ENCODE peak calls at places on chromosomes 2 and 18, in five cellular contexts. Q is H1, E is NT2/D1, K is HepG2, O is HEK293T. J is an unnamed sample.

GRCh38 chr2:224968051-224968450 is 74.2 kb downstream of the DOCK10 start:
- DNase-seq in Q (no peak), E (no peak), K (no peak), O (no peak), J (no peak)

GRCh38 chr18:5107990-5108389 is 89.1 kb downstream of the AKAIN1 start:
- DNase-seq in Q (no peak), E (no peak), K (no peak), O (no peak), J (no peak)

GRCh38 chr18:76364282-76365259 is 130.5 kb downstream of the ZNF516 start:
- DNase-seq in Q (no peak), E (no peak), K (no peak), O (no peak), J (peak)

GRCh38 chr2:240121190-240121589 is 14.9 kb downstream of the COPS9 start:
- DNase-seq in Q (no peak), E (no peak), K (no peak), O (no peak), J (no peak)

GRCh38 chr2:161842751-161843433 is 218.7 kb downstream of the SLC4A10 start:
- DNase-seq in Q (no peak), E (no peak), K (no peak), O (no peak), J (no peak)

GRCh38 chr2:132275396-132275795 is 113.6 kb upstream of the ANKRD30BL start:
- DNase-seq in Q (no peak), E (no peak), K (no peak), O (no peak), J (no peak)

GRCh38 chr2:146213674-146214073 is 1631.2 kb upstream of the ACVR2A start:
- DNase-seq in Q (no peak), E (no peak), K (no peak), O (no peak), J (no peak)

GRCh38 chr2:175167076-175167791 is 769 bp downstream of the ATF2 start:
- DNase-seq in Q (peak), E (peak), K (peak), O (peak), J (no peak)

GRCh38 chr2:225100856-225101294 is 58.6 kb upstream of the DOCK10 start:
- DNase-seq in Q (no peak), E (no peak), K (no peak), O (no peak), J (no peak)

GRCh38 chr18:22606563-22607283 is 189.0 kb upstream of the CTAGE1 start:
- DNase-seq in Q (no peak), E (no peak), K (no peak), O (no peak), J (no peak)

GRCh38 chr18:3207565-3207964 is 12.2 kb downstream of the MYOM1 start:
- DNase-seq in Q (no peak), E (no peak), K (peak), O (no peak), J (no peak)

GRCh38 chr2:231567159-231567558 is 25.5 kb upstream of the TEX44 start:
- DNase-seq in Q (no peak), E (no peak), K (no peak), O (no peak), J (no peak)

GRCh38 chr18:10787293-10787901 is 261.6 kb downstream of the NAPG start:
- DNase-seq in Q (peak), E (peak), K (peak), O (peak), J (peak)

GRCh38 chr2:105629634-105630033 is 115.1 kb upstream of the NCK2 start:
- DNase-seq in Q (no peak), E (no peak), K (no peak), O (no peak), J (no peak)

GRCh38 chr2:222651721-222652420 is 4.0 kb downstream of the FARSB start:
- DNase-seq in Q (no peak), E (no peak), K (no peak), O (no peak), J (no peak)

GRCh38 chr2:118301248-118301647 is 213.0 kb downstream of the INSIG2 start:
- DNase-seq in Q (no peak), E (no peak), K (no peak), O (no peak), J (no peak)

GRCh38 chr2:10863837-10864236 is 47.9 kb upstream of the KCNF1 start:
- DNase-seq in Q (no peak), E (no peak), K (no peak), O (no peak), J (peak)

GRCh38 chr2:44927979-44928659 is 13.4 kb upstream of the SIX3 start:
- DNase-seq in Q (peak), E (no peak), K (no peak), O (no peak), J (no peak)

GRCh38 chr18:50369672-50370071 is 5.2 kb upstream of the SKA1 start:
- DNase-seq in Q (no peak), E (no peak), K (no peak), O (no peak), J (no peak)

GRCh38 chr18:56112013-56112749 is 524.2 kb upstream of the TCF4 start:
- DNase-seq in Q (no peak), E (no peak), K (no peak), O (no peak), J (peak)

GRCh38 chr2:146987996-146988395 is 856.8 kb upstream of the ACVR2A start:
- DNase-seq in Q (no peak), E (no peak), K (no peak), O (no peak), J (no peak)

GRCh38 chr2:198930170-198930569 is 527.6 kb downstream of the SATB2 start:
- DNase-seq in Q (no peak), E (no peak), K (no peak), O (no peak), J (no peak)

GRCh38 chr2:96528680-96529375 is 7.7 kb upstream of the ARID5A start:
- DNase-seq in Q (no peak), E (no peak), K (no peak), O (no peak), J (no peak)

GRCh38 chr2:233451950-233452349 is 97.7 kb downstream of the DGKD start:
- DNase-seq in Q (no peak), E (no peak), K (no peak), O (no peak), J (no peak)

GRCh38 chr18:23884712-23885375 is 129.7 kb upstream of the TTC39C start:
- DNase-seq in Q (no peak), E (no peak), K (peak), O (no peak), J (no peak)

GRCh38 chr2:206353685-206354084 is 79.2 kb downstream of the ZDBF2 start:
- DNase-seq in Q (no peak), E (no peak), K (no peak), O (no peak), J (no peak)

GRCh38 chr2:156343096-156343939 is 10.8 kb upstream of the NR4A2 start:
- DNase-seq in Q (no peak), E (no peak), K (no peak), O (no peak), J (no peak)

GRCh38 chr2:123688504-123688903 is 336.6 kb upstream of the CNTNAP5 start:
- DNase-seq in Q (no peak), E (no peak), K (no peak), O (no peak), J (no peak)

GRCh38 chr2:43345391-43345813 is 119.0 kb upstream of the ZFP36L2 start:
- DNase-seq in Q (no peak), E (no peak), K (no peak), O (peak), J (no peak)

GRCh38 chr2:163407296-163407695 is 328.5 kb downstream of the FIGN start:
- DNase-seq in Q (no peak), E (no peak), K (no peak), O (no peak), J (no peak)

GRCh38 chr2:36177282-36177681 is 178.3 kb upstream of the CRIM1 start:
- DNase-seq in Q (no peak), E (no peak), K (no peak), O (no peak), J (no peak)

GRCh38 chr2:232874677-232875223 is 4.7 kb downstream of the SNORC start:
- DNase-seq in Q (no peak), E (no peak), K (no peak), O (no peak), J (no peak)

GRCh38 chr2:235271936-235272335 is 221.9 kb upstream of the AGAP1 start:
- DNase-seq in Q (no peak), E (no peak), K (no peak), O (no peak), J (no peak)

GRCh38 chr2:37992631-37993030 is 67.5 kb downstream of the RMDN2 start:
- DNase-seq in Q (no peak), E (no peak), K (no peak), O (no peak), J (no peak)

GRCh38 chr2:189681203-189681602 is 6.7 kb downstream of the ANKAR start:
- DNase-seq in Q (no peak), E (no peak), K (no peak), O (no peak), J (no peak)

GRCh38 chr2:148860037-148860436 is 15.0 kb upstream of the KIF5C start:
- DNase-seq in Q (no peak), E (no peak), K (no peak), O (no peak), J (no peak)
- TF ChIP-seq SUZ12 in Q (no peak), E (no peak), K (no peak), O (no peak), J (no peak)

GRCh38 chr18:71815305-71815704 is 728.8 kb downstream of the CBLN2 start:
- DNase-seq in Q (no peak), E (no peak), K (no peak), O (no peak), J (no peak)
- TF ChIP-seq SUZ12 in Q (no peak), E (no peak), K (no peak), O (no peak), J (no peak)

GRCh38 chr18:12973562-12974213 is 17.5 kb upstream of the CEP192 start:
- DNase-seq in Q (no peak), E (no peak), K (no peak), O (no peak), J (no peak)

GRCh38 chr18:12968619-12969018 is 20.8 kb downstream of the SEH1L start:
- DNase-seq in Q (no peak), E (no peak), K (no peak), O (no peak), J (no peak)

GRCh38 chr18:12963069-12963468 is 15.3 kb downstream of the SEH1L start:
- DNase-seq in Q (no peak), E (no peak), K (no peak), O (no peak), J (no peak)

DNA sequence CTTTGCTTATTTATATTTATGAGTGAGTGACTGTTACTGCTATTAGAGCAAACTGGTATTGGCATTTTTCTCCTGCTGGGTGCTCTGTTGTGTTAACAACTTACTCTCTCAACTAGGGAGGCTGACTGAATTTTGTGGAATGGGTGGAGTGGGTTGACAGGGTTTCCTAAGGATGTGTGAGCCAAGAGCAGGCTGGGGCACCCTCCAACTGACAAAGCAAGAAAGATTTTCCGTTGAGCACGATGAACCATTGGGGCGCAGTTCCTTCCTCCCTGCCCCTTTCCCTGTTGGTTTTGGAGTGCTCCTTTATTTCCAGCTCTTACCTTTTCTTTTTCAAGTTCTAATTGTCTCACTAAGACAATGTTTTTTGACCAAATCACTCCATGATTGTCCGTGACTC is 20.3 kb downstream of the SEH1L start:
- DNase-seq in Q (no peak), E (no peak), K (no peak), O (no peak), J (no peak)
- TF ChIP-seq SUZ12 in Q (no peak), E (no peak), K (no peak), O (no peak), J (no peak)

GRCh38 chr2:204763974-204764703 is 218.9 kb downstream of the PARD3B start:
- DNase-seq in Q (no peak), E (no peak), K (no peak), O (no peak), J (no peak)
- TF ChIP-seq SUZ12 in Q (no peak), E (no peak), K (no peak), O (no peak), J (no peak)

GRCh38 chr2:2846379-2847130 is 515.5 kb upstream of the MYT1L start:
- DNase-seq in Q (no peak), E (no peak), K (no peak), O (no peak), J (no peak)
- TF ChIP-seq SUZ12 in Q (no peak), E (no peak), K (no peak), O (no peak), J (no peak)

GRCh38 chr18:65753520-65753919 is 2.7 kb downstream of the CDH7 start:
- DNase-seq in Q (no peak), E (peak), K (peak), O (peak), J (no peak)
- TF ChIP-seq SUZ12 in Q (no peak), E (no peak), K (no peak), O (no peak), J (no peak)

DNA sequence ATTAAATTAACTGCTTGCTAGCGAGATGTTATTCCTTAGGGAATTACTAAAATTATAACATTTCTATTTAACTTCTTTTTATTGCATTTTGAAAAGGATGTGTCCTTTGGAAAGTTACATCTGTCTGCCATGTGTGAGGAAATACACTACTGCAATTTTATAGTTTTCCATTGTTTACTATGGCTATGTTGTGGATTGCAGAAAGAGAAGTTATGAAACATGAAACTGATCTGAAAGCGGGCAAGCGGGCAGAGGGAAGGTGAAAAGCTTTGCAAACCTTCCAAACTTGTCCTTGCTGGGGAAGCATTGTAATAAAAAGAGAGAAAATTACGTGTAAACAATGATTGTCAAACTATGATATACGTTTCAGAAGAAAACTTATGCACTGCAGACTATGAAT is 13.6 kb downstream of the NCKAP1 start:
- DNase-seq in Q (no peak), E (no peak), K (no peak), O (no peak), J (no peak)
- TF ChIP-seq SUZ12 in Q (no peak), E (no peak), K (no peak), O (no peak), J (no peak)

GRCh38 chr2:74252862-74253261 is 54.4 kb downstream of the MTHFD2 start:
- DNase-seq in Q (no peak), E (no peak), K (no peak), O (no peak), J (no peak)
- TF ChIP-seq SUZ12 in Q (no peak), E (no peak), K (no peak), O (no peak), J (no peak)

DNA sequence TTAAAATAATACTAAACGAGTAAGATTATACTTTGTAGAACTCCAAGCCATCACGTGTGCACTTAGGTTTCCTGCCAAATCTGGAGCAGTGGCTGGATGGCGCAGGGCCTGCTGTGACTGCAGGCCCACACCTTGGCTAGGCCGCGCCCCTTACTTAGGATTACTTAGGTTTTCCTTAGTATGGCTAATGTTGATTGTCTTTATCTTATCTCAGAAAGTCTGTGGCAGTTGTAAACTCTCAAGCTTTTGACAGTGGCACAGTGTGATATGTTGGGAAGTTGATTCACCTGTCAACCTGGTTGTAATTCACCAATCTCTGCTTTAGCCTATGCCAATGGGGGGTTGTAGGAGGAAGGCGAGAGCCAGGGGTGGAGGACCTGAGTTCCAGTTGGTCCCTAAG is 208.4 kb downstream of the ZNF407 start:
- DNase-seq in Q (no peak), E (no peak), K (no peak), O (no peak), J (no peak)
- TF ChIP-seq SUZ12 in Q (no peak), E (no peak), K (no peak), O (no peak), J (no peak)

J was measured in GM12878.